ENCODE peak calls at places on chromosomes 16 and 17, in nine cellular contexts. One of them, this sample, is unnamed.
A peak's percentile ranks its signal among the peaks of the same experiment; 100 is the strongest.

GRCh38 chr16:70553645-70554044 is 30.0 kb downstream of the SF3B3 start:
- DNase-seq in anterior cingulate cortex: no peak
- DNase-seq in H7: no peak
- DNase-seq in substantia nigra: no peak
- DNase-seq in fibroblast of lung: peak; percentile 78
- DNase-seq in CD8-positive, alpha-beta T cell: no peak
- DNase-seq in activated CD4-positive, alpha-beta T cell treated with anti-CD3 and anti-CD28 coated beads, Interleukin-2, amount 10 ng/mL, durations not matched to agents 7 days and 5 days: no peak
- DNase-seq in GM12878: no peak
- DNase-seq in esophagus squamous epithelium: no peak
- DNase-seq in this sample: no peak

GRCh38 chr16:50841081-50841886 is 99.4 kb downstream of the CYLD start:
- DNase-seq in esophagus squamous epithelium: no peak
- DNase-seq in anterior cingulate cortex: no peak
- DNase-seq in H7: peak; percentile 78
- DNase-seq in CD8-positive, alpha-beta T cell: peak; percentile 34
- DNase-seq in substantia nigra: no peak
- DNase-seq in activated CD4-positive, alpha-beta T cell treated with anti-CD3 and anti-CD28 coated beads, Interleukin-2, amount 10 ng/mL, durations not matched to agents 7 days and 5 days: peak; percentile 16
- DNase-seq in fibroblast of lung: peak; percentile 56
- DNase-seq in GM12878: no peak
- DNase-seq in this sample: no peak

GRCh38 chr16:1537763-1538289 is 4.4 kb downstream of the TMEM204 start:
- DNase-seq in GM12878: no peak
- DNase-seq in fibroblast of lung: no peak
- DNase-seq in substantia nigra: no peak
- DNase-seq in H7: no peak
- DNase-seq in activated CD4-positive, alpha-beta T cell treated with anti-CD3 and anti-CD28 coated beads, Interleukin-2, amount 10 ng/mL, durations not matched to agents 7 days and 5 days: peak; percentile 57
- DNase-seq in CD8-positive, alpha-beta T cell: peak; percentile 39
- DNase-seq in anterior cingulate cortex: no peak
- DNase-seq in esophagus squamous epithelium: no peak
- DNase-seq in this sample: no peak

GRCh38 chr17:4249452-4250029 is 14.2 kb downstream of the ANKFY1 start:
- DNase-seq in GM12878: no peak
- DNase-seq in CD8-positive, alpha-beta T cell: no peak
- DNase-seq in substantia nigra: no peak
- DNase-seq in activated CD4-positive, alpha-beta T cell treated with anti-CD3 and anti-CD28 coated beads, Interleukin-2, amount 10 ng/mL, durations not matched to agents 7 days and 5 days: no peak
- DNase-seq in esophagus squamous epithelium: no peak
- DNase-seq in anterior cingulate cortex: no peak
- DNase-seq in fibroblast of lung: peak; percentile 39
- DNase-seq in H7: peak; percentile 64
- DNase-seq in this sample: no peak

GRCh38 chr17:50560931-50561750 is 626 bp downstream of the CACNA1G start:
- DNase-seq in anterior cingulate cortex: no peak
- DNase-seq in H7: peak; percentile 81
- DNase-seq in substantia nigra: no peak
- DNase-seq in GM12878: no peak
- DNase-seq in CD8-positive, alpha-beta T cell: no peak
- DNase-seq in esophagus squamous epithelium: no peak
- DNase-seq in activated CD4-positive, alpha-beta T cell treated with anti-CD3 and anti-CD28 coated beads, Interleukin-2, amount 10 ng/mL, durations not matched to agents 7 days and 5 days: peak; percentile 18
- DNase-seq in fibroblast of lung: no peak
- DNase-seq in this sample: no peak

GRCh38 chr17:44559288-44560249 is 2.3 kb downstream of the FZD2 start:
- DNase-seq in substantia nigra: no peak
- DNase-seq in fibroblast of lung: peak; percentile 51
- DNase-seq in CD8-positive, alpha-beta T cell: no peak
- DNase-seq in anterior cingulate cortex: no peak
- DNase-seq in H7: peak; percentile 57
- DNase-seq in activated CD4-positive, alpha-beta T cell treated with anti-CD3 and anti-CD28 coated beads, Interleukin-2, amount 10 ng/mL, durations not matched to agents 7 days and 5 days: no peak
- DNase-seq in esophagus squamous epithelium: no peak
- DNase-seq in GM12878: no peak
- DNase-seq in this sample: no peak

GRCh38 chr17:73414171-73414955 is 102.6 kb upstream of the CDC42EP4 start:
- DNase-seq in CD8-positive, alpha-beta T cell: no peak
- DNase-seq in esophagus squamous epithelium: no peak
- DNase-seq in fibroblast of lung: no peak
- DNase-seq in H7: peak; percentile 12
- DNase-seq in substantia nigra: no peak
- DNase-seq in anterior cingulate cortex: no peak
- DNase-seq in GM12878: no peak
- DNase-seq in activated CD4-positive, alpha-beta T cell treated with anti-CD3 and anti-CD28 coated beads, Interleukin-2, amount 10 ng/mL, durations not matched to agents 7 days and 5 days: no peak
- DNase-seq in this sample: no peak

GRCh38 chr16:3764409-3764808 is 47.1 kb upstream of the TRAP1 start:
- DNase-seq in H7: no peak
- DNase-seq in substantia nigra: no peak
- DNase-seq in fibroblast of lung: no peak
- DNase-seq in GM12878: no peak
- DNase-seq in esophagus squamous epithelium: no peak
- DNase-seq in anterior cingulate cortex: no peak
- DNase-seq in activated CD4-positive, alpha-beta T cell treated with anti-CD3 and anti-CD28 coated beads, Interleukin-2, amount 10 ng/mL, durations not matched to agents 7 days and 5 days: no peak
- DNase-seq in CD8-positive, alpha-beta T cell: no peak
- DNase-seq in this sample: no peak

GRCh38 chr17:75352079-75352569 is 53.4 kb downstream of the GRB2 start:
- DNase-seq in GM12878: no peak
- DNase-seq in esophagus squamous epithelium: no peak
- DNase-seq in CD8-positive, alpha-beta T cell: no peak
- DNase-seq in substantia nigra: peak; percentile 14
- DNase-seq in fibroblast of lung: peak; percentile 44
- DNase-seq in H7: peak; percentile 68
- DNase-seq in anterior cingulate cortex: no peak
- DNase-seq in activated CD4-positive, alpha-beta T cell treated with anti-CD3 and anti-CD28 coated beads, Interleukin-2, amount 10 ng/mL, durations not matched to agents 7 days and 5 days: no peak
- DNase-seq in this sample: no peak

GRCh38 chr16:75537795-75538194 is 1.9 kb upstream of the CHST5 start:
- DNase-seq in substantia nigra: no peak
- DNase-seq in GM12878: no peak
- DNase-seq in H7: no peak
- DNase-seq in fibroblast of lung: no peak
- DNase-seq in esophagus squamous epithelium: no peak
- DNase-seq in activated CD4-positive, alpha-beta T cell treated with anti-CD3 and anti-CD28 coated beads, Interleukin-2, amount 10 ng/mL, durations not matched to agents 7 days and 5 days: no peak
- DNase-seq in anterior cingulate cortex: no peak
- DNase-seq in CD8-positive, alpha-beta T cell: no peak
- DNase-seq in this sample: no peak

GRCh38 chr16:2156025-2156848 is 655 bp downstream of the TRAF7 start:
- DNase-seq in GM12878: no peak
- DNase-seq in anterior cingulate cortex: no peak
- DNase-seq in activated CD4-positive, alpha-beta T cell treated with anti-CD3 and anti-CD28 coated beads, Interleukin-2, amount 10 ng/mL, durations not matched to agents 7 days and 5 days: no peak
- DNase-seq in substantia nigra: no peak
- DNase-seq in fibroblast of lung: peak; percentile 80
- DNase-seq in H7: no peak
- DNase-seq in esophagus squamous epithelium: no peak
- DNase-seq in CD8-positive, alpha-beta T cell: no peak
- DNase-seq in this sample: no peak

GRCh38 chr16:2520097-2520783 is at the start of gene AMDHD2:
- DNase-seq in substantia nigra: peak; percentile 85
- DNase-seq in anterior cingulate cortex: peak; percentile 81
- DNase-seq in esophagus squamous epithelium: peak; percentile 55
- DNase-seq in H7: peak; percentile 99
- DNase-seq in CD8-positive, alpha-beta T cell: peak; percentile 91
- DNase-seq in fibroblast of lung: peak; percentile 84
- DNase-seq in GM12878: peak; percentile 34
- DNase-seq in activated CD4-positive, alpha-beta T cell treated with anti-CD3 and anti-CD28 coated beads, Interleukin-2, amount 10 ng/mL, durations not matched to agents 7 days and 5 days: peak; percentile 91
- DNase-seq in this sample: peak; percentile 77